ENCODE peak calls at places on chromosomes 16 and 17, in five cellular contexts. V is heart right ventricle, T is HCT116, B is fibroblast of pulmonary artery, M is K562. D is an unnamed sample.

GRCh38 chr16:49755716-49756115 is 100.2 kb downstream of the ZNF423 start:
- DNase-seq in V (no peak), T (no peak), B (no peak), M (no peak), D (no peak)

GRCh38 chr17:43477832-43478634 is 5.7 kb upstream of the DHX8 start:
- DNase-seq in V (no peak), T (no peak), B (no peak), M (no peak), D (no peak)

GRCh38 chr16:46859719-46860152 is 24.4 kb upstream of the GPT2 start:
- DNase-seq in V (no peak), T (peak), B (peak), M (peak), D (no peak)

GRCh38 chr16:64983983-64984382 is 137.9 kb downstream of the CDH11 start:
- DNase-seq in V (peak), T (no peak), B (peak), M (peak), D (no peak)

GRCh38 chr16:31186176-31186575 is 6.2 kb downstream of the FUS start:
- DNase-seq in V (no peak), T (no peak), B (no peak), M (peak), D (no peak)

GRCh38 chr17:69175262-69175811 is 33.6 kb upstream of the ABCA6 start:
- DNase-seq in V (no peak), T (no peak), B (no peak), M (no peak), D (no peak)

GRCh38 chr17:48625502-48626201 is 506 bp downstream of the HOXB9 start:
- DNase-seq in V (no peak), T (no peak), B (no peak), M (peak), D (no peak)

GRCh38 chr17:66426397-66427033 is 124.1 kb downstream of the PRKCA start:
- DNase-seq in V (no peak), T (peak), B (peak), M (peak), D (no peak)

GRCh38 chr17:75152971-75153853 is 1.1 kb downstream of the JPT1 start:
- DNase-seq in V (peak), T (no peak), B (peak), M (peak), D (no peak)

GRCh38 chr17:65131946-65132345 is 5.2 kb upstream of the RGS9 start:
- DNase-seq in V (no peak), T (no peak), B (no peak), M (no peak), D (no peak)

GRCh38 chr16:74742051-74742481 is 32.6 kb downstream of the FA2H start:
- DNase-seq in V (no peak), T (no peak), B (no peak), M (no peak), D (no peak)

GRCh38 chr17:1829189-1829578 is 518 bp downstream of the SMYD4 start:
- DNase-seq in V (peak), T (no peak), B (peak), M (no peak), D (no peak)

GRCh38 chr16:4713663-4714501 is 20.2 kb downstream of the ANKS3 start:
- DNase-seq in V (no peak), T (no peak), B (no peak), M (no peak), D (no peak)

GRCh38 chr17:35373984-35374765 is 754 bp upstream of the SLFN11 start:
- DNase-seq in V (peak), T (no peak), B (peak), M (no peak), D (no peak)

DNA sequence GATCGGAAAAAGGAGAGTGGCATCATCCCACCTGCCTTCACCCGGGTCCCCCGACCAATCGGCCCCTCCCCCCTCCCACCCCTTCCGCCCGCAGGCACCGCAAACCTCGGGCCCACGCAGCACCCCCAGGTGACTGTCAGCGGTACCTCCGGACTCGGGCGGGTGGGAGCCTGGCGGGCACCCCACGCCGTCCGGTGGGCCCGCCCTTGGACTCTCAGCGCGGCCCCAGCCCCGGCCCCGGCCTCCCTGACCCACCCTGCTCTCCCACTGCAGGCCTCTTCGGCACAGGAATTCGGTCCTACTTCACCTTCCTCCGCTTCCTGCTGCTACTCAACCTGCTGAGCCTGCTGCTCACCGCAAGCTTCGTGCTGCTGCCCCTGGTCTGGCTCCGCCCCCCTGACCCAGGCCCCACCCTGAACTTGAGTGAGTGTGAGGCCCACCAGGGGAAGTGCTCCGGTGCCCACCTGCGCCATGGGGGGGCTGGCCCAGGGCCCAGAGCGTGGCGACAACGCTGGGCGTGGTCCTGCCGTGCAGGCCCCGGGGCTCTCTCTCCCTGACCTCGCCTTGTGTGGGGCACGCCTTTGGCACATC is 1.6 kb downstream of the TMC8 start:
- DNase-seq in V (no peak), T (no peak), B (no peak), M (no peak), D (no peak)
- TF ChIP-seq CTCF in V (no peak), T (no peak), B (no peak), M (no peak), D (no peak)

GRCh38 chr16:48611329-48612137 is 1.6 kb upstream of the N4BP1 start:
- DNase-seq in V (no peak), T (no peak), B (no peak), M (peak), D (no peak)
- TF ChIP-seq CTCF in V (no peak), T (no peak), B (no peak), M (no peak), D (no peak)

GRCh38 chr16:978403-978802 is 3.2 kb upstream of the SOX8 start:
- DNase-seq in V (no peak), T (no peak), B (no peak), M (no peak), D (no peak)

GRCh38 chr16:979106-979505 is 2.5 kb upstream of the SOX8 start:
- DNase-seq in V (no peak), T (no peak), B (no peak), M (no peak), D (no peak)

GRCh38 chr16:980595-980854 is 1.0 kb upstream of the SOX8 start:
- DNase-seq in V (no peak), T (no peak), B (no peak), M (no peak), D (no peak)

GRCh38 chr16:981695-982151 is at the start of gene SOX8:
- DNase-seq in V (no peak), T (no peak), B (no peak), M (peak), D (no peak)

GRCh38 chr16:979859-980594 is 1.5 kb upstream of the SOX8 start:
- DNase-seq in V (no peak), T (no peak), B (no peak), M (no peak), D (no peak)
- TF ChIP-seq CTCF in V (no peak), T (no peak), B (no peak), M (no peak), D (no peak)

GRCh38 chr16:88536510-88536909 is 33.7 kb upstream of the ZC3H18 start:
- DNase-seq in V (no peak), T (no peak), B (no peak), M (no peak), D (no peak)

GRCh38 chr16:88538366-88539060 is 31.7 kb upstream of the ZC3H18 start:
- DNase-seq in V (no peak), T (no peak), B (no peak), M (no peak), D (no peak)

GRCh38 chr16:88535857-88536222 is 34.4 kb upstream of the ZC3H18 start:
- DNase-seq in V (no peak), T (no peak), B (no peak), M (no peak), D (no peak)

GRCh38 chr16:88537864-88538263 is 32.3 kb upstream of the ZC3H18 start:
- DNase-seq in V (no peak), T (no peak), B (no peak), M (no peak), D (no peak)

DNA sequence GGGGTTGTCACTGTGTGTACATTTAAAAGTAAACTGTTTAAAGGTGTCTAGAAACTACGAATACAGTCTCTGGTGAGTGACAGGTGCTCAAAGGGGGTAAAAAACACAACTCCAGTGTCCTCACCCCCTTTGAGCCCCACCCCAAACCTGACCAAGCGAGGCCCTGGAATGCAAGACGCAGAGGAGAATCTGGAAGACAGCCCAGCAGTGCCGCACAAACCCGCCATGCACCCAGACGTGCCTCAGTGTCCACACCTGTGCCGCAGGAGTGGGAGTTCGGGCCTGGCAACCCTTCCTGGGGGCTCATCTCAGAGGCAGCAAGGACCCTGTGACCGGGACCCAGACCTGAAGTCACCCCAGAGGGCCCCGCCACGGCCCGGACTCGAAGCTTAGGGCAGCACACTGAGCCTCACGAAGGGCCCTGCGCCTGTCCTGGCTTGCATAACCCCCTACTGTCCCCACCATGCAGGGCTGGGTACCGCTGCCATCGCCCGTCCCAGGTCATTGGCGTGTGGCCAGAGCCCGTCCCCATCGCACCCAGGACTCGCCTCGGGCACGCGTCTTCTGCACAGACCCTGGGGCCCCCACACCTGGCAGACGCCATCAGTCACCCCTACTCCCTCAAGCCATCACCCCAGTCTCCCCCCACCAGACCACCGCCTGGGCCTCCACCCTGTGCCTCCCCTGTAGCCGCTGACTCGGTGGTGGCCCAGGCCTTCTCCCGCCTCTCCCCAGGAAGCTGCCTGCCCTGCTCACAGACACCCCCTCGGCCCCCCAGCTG is 33.0 kb upstream of the ZC3H18 start:
- DNase-seq in V (no peak), T (no peak), B (no peak), M (no peak), D (no peak)
- TF ChIP-seq CTCF in V (no peak), T (no peak), B (no peak), M (peak), D (no peak)

DNA sequence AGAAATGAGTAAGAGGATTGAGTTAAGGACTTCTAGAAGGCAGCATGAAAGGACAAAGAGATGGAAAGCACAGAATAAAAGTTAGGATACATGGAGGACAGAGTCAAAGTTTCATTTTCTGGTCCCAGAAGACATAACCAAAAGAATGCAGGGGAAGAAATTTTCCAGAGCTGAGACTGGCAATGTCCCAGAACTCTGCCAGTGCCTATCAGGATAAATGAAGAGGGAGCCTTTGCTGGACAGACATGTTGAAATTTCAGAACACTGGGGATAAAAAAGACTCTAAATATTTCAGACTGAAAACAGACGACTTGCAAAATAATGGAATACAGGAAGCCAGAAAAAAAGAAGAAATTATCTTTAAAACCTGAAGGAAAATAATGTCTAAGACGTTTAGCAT is 55.7 kb downstream of the NT5M start:
- DNase-seq in V (no peak), T (no peak), B (peak), M (no peak), D (no peak)
- TF ChIP-seq CTCF in V (no peak), T (no peak), B (no peak), M (no peak), D (no peak)

DNA sequence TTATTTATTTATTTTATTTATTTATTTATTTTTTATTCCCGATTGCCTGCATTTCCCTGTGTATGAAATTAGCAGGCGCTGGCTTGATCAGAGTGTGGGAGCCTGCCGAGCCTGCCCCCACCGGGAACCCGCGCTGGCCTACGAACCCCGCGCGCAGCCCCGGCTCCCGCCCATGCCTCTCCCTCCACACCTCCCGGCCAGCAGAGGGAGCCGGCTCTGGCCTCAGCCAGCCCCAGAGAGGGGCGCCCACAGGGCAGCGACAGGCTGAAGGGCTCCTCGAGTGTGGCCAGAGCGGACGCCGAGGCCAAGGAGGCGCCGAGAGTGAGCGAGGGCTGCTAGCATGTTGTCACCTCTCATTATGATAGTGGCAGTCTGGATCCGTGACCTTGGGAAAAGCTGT is 13.0 kb upstream of the RBL2 start:
- DNase-seq in V (no peak), T (no peak), B (no peak), M (no peak), D (no peak)
- TF ChIP-seq CTCF in V (no peak), T (no peak), B (no peak), M (no peak), D (no peak)

GRCh38 chr17:6894206-6894528 is 62.6 kb upstream of the TEKT1 start:
- DNase-seq in V (no peak), T (no peak), B (peak), M (no peak), D (no peak)
- TF ChIP-seq CTCF in V (peak), T (no peak), B (peak), M (no peak), D (no peak)

D was measured in omental fat pad.